ENCODE peak calls at places on chromosomes 13 and 19, in five cellular contexts. E is ascending aorta, V is activated B cell treated with CpG ODN at 0.5 μM for 24 hours, I is colonic mucosa, F is GM10248. B is an unnamed sample.

GRCh38 chr13:71831716-71832115 is 35.3 kb downstream of the DACH1 start:
- DNase-seq in E (no peak), V (no peak), I (no peak), F (no peak), B (no peak)

GRCh38 chr13:111252449-111253124 is 67.9 kb upstream of the TEX29 start:
- DNase-seq in E (no peak), V (no peak), I (no peak), F (no peak), B (no peak)

GRCh38 chr19:48770223-48770622 is 14.9 kb downstream of the FGF21 start:
- DNase-seq in E (no peak), V (no peak), I (no peak), F (no peak), B (no peak)

GRCh38 chr13:90217275-90217674 is 1130.2 kb upstream of the MIR17HG start:
- DNase-seq in E (no peak), V (no peak), I (no peak), F (no peak), B (no peak)

GRCh38 chr13:29954082-29955043 is 103.9 kb upstream of the UBL3 start:
- DNase-seq in E (no peak), V (no peak), I (no peak), F (no peak), B (no peak)

GRCh38 chr13:48210178-48210577 is 22.8 kb upstream of the ITM2B start:
- DNase-seq in E (no peak), V (no peak), I (no peak), F (no peak), B (no peak)

GRCh38 chr13:81393686-81394085 is 1052.8 kb upstream of the SPRY2 start:
- DNase-seq in E (no peak), V (no peak), I (peak), F (no peak), B (no peak)

GRCh38 chr19:33186835-33187540 is 7.1 kb upstream of the LRP3 start:
- DNase-seq in E (no peak), V (peak), I (peak), F (no peak), B (no peak)

GRCh38 chr13:75195479-75196111 is 286.4 kb downstream of the TBC1D4 start:
- DNase-seq in E (no peak), V (no peak), I (no peak), F (no peak), B (no peak)

GRCh38 chr13:50106559-50106958 is 91.3 kb downstream of the KCNRG start:
- DNase-seq in E (no peak), V (no peak), I (no peak), F (peak), B (no peak)

GRCh38 chr19:53102701-53103140 is 501 bp downstream of the ZNF160 start:
- DNase-seq in E (no peak), V (no peak), I (peak), F (peak), B (no peak)

GRCh38 chr13:25632166-25632888 is 260.6 kb downstream of the ATP8A2 start:
- DNase-seq in E (no peak), V (no peak), I (no peak), F (no peak), B (no peak)

GRCh38 chr13:26343816-26344215 is 89.9 kb downstream of the CDK8 start:
- DNase-seq in E (no peak), V (no peak), I (no peak), F (no peak), B (no peak)

GRCh38 chr13:110643768-110644421 is 28.6 kb downstream of the NAXD start:
- DNase-seq in E (no peak), V (no peak), I (no peak), F (no peak), B (no peak)

GRCh38 chr13:37501187-37501586 is 97.4 kb downstream of the POSTN start:
- DNase-seq in E (no peak), V (no peak), I (no peak), F (no peak), B (no peak)

GRCh38 chr13:37505531-37505930 is 93.0 kb downstream of the POSTN start:
- DNase-seq in E (no peak), V (no peak), I (no peak), F (no peak), B (no peak)

DNA sequence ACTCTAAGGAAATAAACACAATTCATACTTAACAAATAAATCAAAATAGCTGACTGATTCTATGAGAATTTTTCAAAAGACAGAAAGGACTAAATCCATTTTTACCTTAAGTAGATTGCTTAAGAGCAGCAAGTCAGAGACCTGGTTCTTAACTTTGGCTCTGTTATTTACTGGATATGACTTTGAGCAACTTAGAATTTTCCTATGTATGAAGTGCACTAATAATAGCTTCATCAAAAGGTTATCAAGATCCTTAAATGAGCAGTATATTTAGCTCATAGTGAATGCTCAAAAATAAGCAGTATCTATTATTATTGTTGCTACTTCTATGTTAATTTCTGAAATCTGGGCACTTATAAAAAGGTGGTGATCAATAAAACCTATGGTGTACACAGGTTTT is 95.3 kb downstream of the POSTN start:
- DNase-seq in E (no peak), V (no peak), I (no peak), F (no peak), B (no peak)
- TF ChIP-seq CTCF in E (no peak), V (no peak), I (no peak), F (no peak), B (no peak)

GRCh38 chr13:89115307-89115706 is 1444.1 kb downstream of the SLITRK5 start:
- DNase-seq in E (no peak), V (no peak), I (no peak), F (no peak), B (no peak)
- TF ChIP-seq CTCF in E (no peak), V (no peak), I (no peak), F (no peak), B (no peak)

GRCh38 chr19:13606156-13606555 is 99.9 kb upstream of the CACNA1A start:
- DNase-seq in E (no peak), V (no peak), I (no peak), F (no peak), B (no peak)

GRCh38 chr19:13604902-13605586 is 98.8 kb upstream of the CACNA1A start:
- DNase-seq in E (no peak), V (no peak), I (no peak), F (no peak), B (no peak)

GRCh38 chr19:13611596-13611995 is 105.3 kb upstream of the CACNA1A start:
- DNase-seq in E (no peak), V (no peak), I (no peak), F (no peak), B (no peak)

GRCh38 chr19:13613447-13613846 is 107.2 kb upstream of the CACNA1A start:
- DNase-seq in E (no peak), V (no peak), I (no peak), F (no peak), B (no peak)

DNA sequence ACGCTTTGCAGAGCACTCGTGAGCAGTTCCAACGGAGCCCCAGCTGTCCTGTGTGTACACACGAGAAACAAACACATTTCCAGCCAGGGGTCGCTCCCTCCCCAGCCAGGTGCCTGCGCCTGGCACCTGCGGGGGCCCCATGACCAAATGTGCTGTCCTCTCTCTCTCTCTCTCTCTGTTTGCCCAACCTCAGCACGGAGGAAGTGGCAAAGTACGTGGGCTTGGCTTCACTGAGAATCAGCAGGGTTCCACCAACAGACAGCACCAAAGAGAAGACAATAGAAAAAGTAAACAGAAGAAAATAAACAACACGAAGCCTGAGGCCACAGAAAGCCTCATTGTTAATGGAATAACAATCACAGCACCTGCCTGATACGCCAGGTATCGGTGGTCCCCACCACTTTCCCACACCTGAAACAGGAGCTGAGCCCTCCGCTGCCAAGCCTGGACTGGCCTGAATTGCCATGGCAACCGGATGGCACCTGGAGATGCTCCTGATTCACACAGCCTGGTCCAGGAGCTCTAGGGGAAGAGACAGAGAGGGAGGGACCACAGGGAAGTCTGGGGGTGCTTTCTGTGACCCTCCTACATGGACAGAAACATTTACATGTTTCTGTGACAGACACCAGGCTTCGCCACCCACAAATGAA is 103.9 kb upstream of the CACNA1A start:
- DNase-seq in E (no peak), V (no peak), I (no peak), F (no peak), B (no peak)
- TF ChIP-seq CTCF in E (no peak), V (no peak), I (no peak), F (no peak), B (no peak)

DNA sequence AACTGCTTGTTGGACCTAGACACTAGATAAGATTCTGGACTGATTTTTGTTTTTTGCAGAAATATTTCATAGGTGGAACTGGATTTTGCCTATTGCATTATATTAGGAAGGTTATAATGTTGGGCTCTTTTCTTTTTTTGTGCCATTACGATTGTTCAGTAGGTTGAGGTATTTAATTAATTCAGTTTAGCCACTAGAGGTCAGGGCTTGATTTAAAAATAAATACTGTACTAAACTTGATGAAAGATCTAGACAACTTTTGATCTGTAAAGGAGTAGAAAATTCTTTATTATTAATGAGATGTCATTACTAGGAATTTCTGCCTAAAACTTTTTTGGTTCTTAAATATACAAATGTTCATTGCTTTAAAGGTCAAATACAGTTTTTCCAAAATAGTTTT is 15.2 kb upstream of the SUPT20H start:
- DNase-seq in E (no peak), V (no peak), I (no peak), F (no peak), B (no peak)
- TF ChIP-seq CTCF in E (no peak), V (no peak), I (no peak), F (peak), B (peak)

GRCh38 chr19:3275068-3275582 is 50.7 kb downstream of the CELF5 start:
- DNase-seq in E (no peak), V (peak), I (no peak), F (peak), B (no peak)
- TF ChIP-seq CTCF in E (peak), V (no peak), I (no peak), F (peak), B (peak)

GRCh38 chr19:58279925-58280316 is 1.2 kb downstream of the ZNF8 start:
- DNase-seq in E (no peak), V (no peak), I (no peak), F (no peak), B (no peak)

GRCh38 chr19:58279042-58279924 is 528 bp downstream of the ZNF8 start:
- DNase-seq in E (peak), V (peak), I (peak), F (peak), B (no peak)

GRCh38 chr19:58277748-58278147 is 1.0 kb upstream of the ZNF8 start:
- DNase-seq in E (no peak), V (no peak), I (peak), F (no peak), B (no peak)

GRCh38 chr19:58277197-58277596 is 1.6 kb upstream of the ZNF8 start:
- DNase-seq in E (no peak), V (no peak), I (no peak), F (no peak), B (no peak)

DNA sequence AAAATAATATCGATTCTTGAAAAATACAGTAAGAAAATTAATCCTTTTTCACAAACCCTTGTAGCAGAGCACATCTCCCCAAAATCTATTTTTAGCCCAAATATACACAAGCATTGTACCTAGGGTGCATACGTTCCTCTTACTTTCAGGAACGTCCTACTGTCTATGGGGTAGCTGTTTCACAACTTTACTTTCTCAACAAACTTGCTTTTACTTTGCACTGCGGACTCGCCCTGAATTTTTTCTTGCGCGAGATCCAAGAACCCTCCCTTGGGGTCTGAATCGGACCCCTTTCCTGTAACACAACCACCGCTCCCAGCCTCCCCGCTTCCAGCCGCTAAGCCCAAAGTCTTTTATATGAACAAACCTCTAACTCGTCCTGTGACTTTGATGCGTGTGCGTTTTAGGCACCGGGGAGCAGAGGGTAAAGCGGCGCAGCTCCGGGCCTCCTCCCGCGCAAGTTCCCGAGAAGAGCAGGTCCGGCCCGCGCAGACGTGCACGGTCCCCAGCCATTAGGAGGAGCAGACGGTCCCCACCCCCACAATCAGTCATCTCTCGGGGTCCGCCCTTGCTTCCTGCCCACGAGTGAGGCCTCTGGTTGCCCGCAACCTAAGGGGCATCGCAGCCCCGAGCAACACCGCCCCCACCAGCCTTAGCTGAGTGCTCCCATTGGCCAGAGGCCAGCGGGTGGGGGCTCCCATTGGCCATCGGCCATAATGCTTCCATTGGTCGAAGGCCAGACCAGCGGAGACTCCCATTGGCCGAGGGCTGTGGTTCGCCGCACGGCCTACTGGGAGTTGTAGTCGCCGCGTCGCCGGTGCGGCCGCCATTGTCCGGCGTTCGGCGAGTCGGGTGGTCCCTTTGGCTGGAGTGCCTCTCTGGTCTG is at the start of gene ZNF8:
- DNase-seq in E (peak), V (peak), I (peak), F (peak), B (peak)
- TF ChIP-seq CTCF in E (no peak), V (no peak), I (no peak), F (peak), B (no peak)

GRCh38 chr19:36047835-36048234 is 6.2 kb downstream of the THAP8 start:
- DNase-seq in E (no peak), V (no peak), I (no peak), F (no peak), B (no peak)
- TF ChIP-seq CTCF in E (no peak), V (no peak), I (no peak), F (no peak), B (no peak)

DNA sequence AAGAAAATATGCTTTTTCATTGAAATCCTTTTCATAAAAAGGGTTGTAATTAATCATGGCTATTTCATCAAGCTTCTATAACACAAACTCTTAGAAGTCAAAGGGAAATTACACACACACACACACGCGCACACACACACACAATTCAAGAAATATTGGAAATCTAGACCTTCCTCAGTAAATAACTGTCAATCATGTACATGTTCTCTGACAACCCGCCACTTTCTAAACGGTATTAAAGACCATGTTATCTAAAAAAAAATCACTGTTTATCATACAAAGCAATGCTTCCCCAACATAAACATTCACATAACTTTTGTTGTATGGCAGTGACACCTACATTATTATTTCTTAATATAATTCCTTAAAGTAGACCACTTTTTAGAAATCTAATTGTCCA is 132.2 kb downstream of the EFNB2 start:
- DNase-seq in E (no peak), V (no peak), I (no peak), F (no peak), B (no peak)
- TF ChIP-seq CTCF in E (no peak), V (no peak), I (no peak), F (no peak), B (no peak)

DNA sequence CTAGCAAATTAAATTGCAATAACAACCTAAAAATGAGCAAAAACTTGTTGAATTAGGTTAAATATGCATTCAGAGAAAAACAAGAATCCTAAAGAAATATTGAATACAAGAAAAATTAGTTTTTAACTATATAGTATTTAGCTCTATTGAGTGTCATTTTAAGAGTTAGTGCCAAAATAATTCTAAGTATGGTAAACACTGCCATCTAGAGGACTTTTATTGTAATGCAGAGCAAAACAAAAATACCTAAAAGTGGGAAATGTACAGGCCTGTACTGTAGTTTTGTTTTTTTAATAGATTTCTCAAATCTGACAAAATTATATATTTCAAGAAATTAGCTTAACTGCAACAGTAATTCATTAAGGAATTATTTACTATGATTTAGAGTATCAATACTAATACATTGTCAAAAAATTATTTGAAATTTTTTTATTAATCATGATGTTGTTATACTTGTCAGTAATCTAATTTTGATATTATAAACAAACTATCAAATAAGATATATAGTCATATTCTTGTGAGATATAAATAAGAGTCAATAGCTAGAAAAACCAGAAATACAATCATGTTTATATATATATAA is 8.2 kb upstream of the PCDH9 start:
- DNase-seq in E (no peak), V (no peak), I (no peak), F (peak), B (no peak)
- TF ChIP-seq CTCF in E (peak), V (peak), I (peak), F (peak), B (peak)

DNA sequence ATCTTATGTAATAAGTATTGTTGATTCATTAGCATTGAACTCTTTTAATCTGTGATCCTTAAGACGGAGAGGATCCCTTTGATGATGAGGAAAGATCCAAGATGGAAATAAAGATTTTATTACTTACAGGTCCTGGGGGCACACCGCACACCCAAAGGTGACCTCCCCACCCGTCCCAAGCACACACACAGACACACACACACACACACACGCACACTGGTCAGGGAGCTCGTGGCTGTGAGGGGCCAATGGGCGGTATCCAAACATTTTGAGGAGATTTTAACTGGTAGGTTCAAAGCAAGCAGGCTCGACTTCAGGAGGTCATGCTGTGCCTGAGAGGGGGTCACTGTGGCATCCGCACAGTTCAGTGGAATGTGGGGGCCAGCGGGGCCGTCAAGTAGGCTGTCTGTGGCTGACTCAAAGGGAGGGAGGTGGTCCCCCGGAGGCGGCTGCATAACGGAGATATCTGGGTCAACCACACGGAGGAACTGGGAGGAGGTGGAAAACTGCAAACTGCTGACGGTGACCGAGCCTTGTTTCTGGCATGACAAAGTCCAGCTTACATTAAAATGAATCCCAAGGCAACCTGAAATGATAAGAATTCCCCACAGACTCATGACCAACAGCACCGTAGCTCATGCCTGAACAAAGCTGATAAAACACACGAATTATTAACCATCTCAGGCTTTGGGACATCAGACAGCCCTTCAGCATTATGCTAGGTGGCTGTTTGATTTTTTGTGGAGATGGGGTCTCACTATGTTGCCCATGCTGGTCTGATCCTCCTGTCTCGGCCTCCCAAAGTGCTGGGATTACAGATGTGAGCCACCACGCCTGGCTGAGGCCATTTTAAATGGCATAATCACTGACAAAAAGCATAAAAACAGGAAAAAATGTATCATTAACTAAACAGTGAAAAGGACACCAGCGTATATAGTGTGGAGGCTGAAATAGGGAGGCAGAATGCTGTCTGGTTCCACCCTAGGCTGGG is 20.9 kb upstream of the SIGLEC11 start:
- DNase-seq in E (no peak), V (no peak), I (no peak), F (no peak), B (no peak)
- TF ChIP-seq CTCF in E (no peak), V (no peak), I (no peak), F (no peak), B (no peak)